ENCODE peak calls at places on chromosomes 5 and 9, in nine cellular contexts. T is CD8-positive, alpha-beta T cell; A is astrocyte of the hippocampus; C is NCI-H1417; W is SW 1271; H is naive thymus-derived CD8-positive, alpha-beta T cell; R is activated naive CD8-positive, alpha-beta T cell treated with anti-CD3 and anti-CD28 coated beads, Interleukin-2, amount 50 U/mL, for 24 hours; Q is activated CD8-positive, alpha-beta T cell treated with anti-CD3 and anti-CD28 coated beads for 36 hours; P is NCI-H1694 treated with DMSO at 0.1 percent for 48 hours. M is an unnamed sample.

GRCh38 chr5:2169417-2169787 is 286.7 kb upstream of the IRX4 start:
- DNase-seq in T (no peak), A (no peak), C (no peak), W (no peak), H (no peak), R (no peak), Q (no peak), P (no peak), M (no peak)

GRCh38 chr9:3708751-3709150 is 182.9 kb upstream of the RFX3 start:
- DNase-seq in T (no peak), A (peak), C (no peak), W (no peak), H (no peak), R (no peak), Q (no peak), P (peak), M (no peak)

GRCh38 chr5:139393497-139394122 is 1.3 kb downstream of the PROB1 start:
- DNase-seq in T (no peak), A (no peak), C (peak), W (no peak), H (no peak), R (no peak), Q (peak), P (no peak), M (no peak)

GRCh38 chr5:112240011-112240410 is 179.1 kb downstream of the EPB41L4A start:
- DNase-seq in T (no peak), A (no peak), C (no peak), W (no peak), H (no peak), R (no peak), Q (no peak), P (no peak), M (no peak)

GRCh38 chr5:155839251-155840037 is 487.5 kb upstream of the SGCD start:
- DNase-seq in T (no peak), A (peak), C (no peak), W (no peak), H (no peak), R (no peak), Q (no peak), P (no peak), M (peak)

GRCh38 chr5:95591490-95591901 is 28.4 kb upstream of the GPR150 start:
- DNase-seq in T (no peak), A (peak), C (no peak), W (peak), H (no peak), R (no peak), Q (no peak), P (no peak), M (no peak)

GRCh38 chr5:147887925-147888324 is 9.4 kb downstream of the SCGB3A2 start:
- DNase-seq in T (no peak), A (no peak), C (no peak), W (no peak), H (no peak), R (no peak), Q (no peak), P (no peak), M (no peak)

GRCh38 chr9:85166808-85167545 is 497.4 kb downstream of the NTRK2 start:
- DNase-seq in T (no peak), A (no peak), C (no peak), W (no peak), H (no peak), R (no peak), Q (no peak), P (no peak), M (no peak)

GRCh38 chr5:87803352-87803751 is 390.6 kb upstream of the CCNH start:
- DNase-seq in T (no peak), A (no peak), C (no peak), W (no peak), H (no peak), R (no peak), Q (no peak), P (no peak), M (no peak)

GRCh38 chr9:80383347-80383746 is 811.6 kb downstream of the TLE4 start:
- DNase-seq in T (no peak), A (no peak), C (no peak), W (no peak), H (no peak), R (no peak), Q (no peak), P (no peak), M (no peak)

GRCh38 chr5:17065468-17065867 is 129.4 kb upstream of the MYO10 start:
- DNase-seq in T (no peak), A (no peak), C (no peak), W (no peak), H (no peak), R (no peak), Q (no peak), P (no peak), M (no peak)

GRCh38 chr9:83024501-83025125 is 38.3 kb downstream of the RASEF start:
- DNase-seq in T (no peak), A (no peak), C (no peak), W (no peak), H (no peak), R (no peak), Q (no peak), P (no peak), M (no peak)

M was measured in iPS DF 19.7.